ENCODE peak calls at places on chromosomes 3 and 15, in six cellular contexts. R is uterus, H is gastrocnemius medialis, L is tibial nerve, Q is A549, A is heart left ventricle. O is an unnamed sample.

GRCh38 chr3:178353292-178353814 is 182.9 kb upstream of the KCNMB2 start:
- DNase-seq in R (no peak), Q (no peak), A (no peak), H (no peak), L (no peak), O (no peak)

GRCh38 chr3:73175698-73176097 is 114.2 kb downstream of the EBLN2 start:
- DNase-seq in A (no peak), L (no peak), R (no peak), H (no peak), Q (no peak), O (no peak)

GRCh38 chr3:61466357-61466756 is 95.0 kb upstream of the PTPRG start:
- DNase-seq in A (no peak), R (no peak), L (no peak), Q (no peak), H (no peak), O (no peak)

GRCh38 chr3:127255516-127255915 is 32.3 kb downstream of the PRR20G start:
- DNase-seq in Q (no peak), H (no peak), A (no peak), R (no peak), L (no peak), O (no peak)

GRCh38 chr3:13231781-13232515 is 158.7 kb upstream of the IQSEC1 start:
- DNase-seq in Q (no peak), A (no peak), R (no peak), H (no peak), L (no peak), O (no peak)

GRCh38 chr15:59185725-59186124 is 20.9 kb upstream of the LDHAL6B start:
- DNase-seq in R (no peak), H (no peak), Q (no peak), A (no peak), L (no peak), O (no peak)

GRCh38 chr3:149657796-149658443 is at the start of gene WWTR1:
- DNase-seq in R (peak), L (peak), H (peak), Q (peak), A (peak), O (peak)

GRCh38 chr3:168071535-168071934 is 24.2 kb downstream of the GOLIM4 start:
- DNase-seq in Q (peak), H (no peak), A (no peak), L (no peak), R (no peak), O (no peak)

GRCh38 chr15:60326824-60327654 is 70.7 kb downstream of the ANXA2 start:
- DNase-seq in L (no peak), H (no peak), Q (no peak), R (no peak), A (no peak), O (no peak)

GRCh38 chr3:21979706-21980105 is 228.7 kb upstream of the ZNF385D start:
- DNase-seq in Q (no peak), L (no peak), H (no peak), R (no peak), A (no peak), O (no peak)

GRCh38 chr3:9147215-9147895 is 102.1 kb downstream of the SRGAP3 start:
- DNase-seq in L (no peak), H (no peak), Q (no peak), R (peak), A (no peak), O (no peak)

GRCh38 chr3:56784452-56785001 is 17.2 kb downstream of the ARHGEF3 start:
- DNase-seq in H (no peak), A (no peak), R (no peak), L (no peak), Q (no peak), O (no peak)

GRCh38 chr15:90165659-90166489 is 35.3 kb upstream of the SEMA4B start:
- DNase-seq in Q (peak), L (no peak), H (no peak), R (peak), A (peak), O (peak)

GRCh38 chr15:33016405-33017024 is 178.0 kb downstream of the FMN1 start:
- DNase-seq in R (no peak), L (no peak), H (no peak), Q (no peak), A (no peak), O (no peak)

GRCh38 chr15:70826634-70827033 is 27.3 kb downstream of the LARP6 start:
- DNase-seq in A (peak), H (peak), Q (peak), L (peak), R (peak), O (no peak)

GRCh38 chr15:99014803-99015676 is 7.4 kb upstream of the PGPEP1L start:
- DNase-seq in L (no peak), Q (peak), A (peak), R (peak), H (peak), O (no peak)

GRCh38 chr15:81054236-81054635 is 53.5 kb downstream of the TLNRD1 start:
- DNase-seq in Q (no peak), A (no peak), L (no peak), R (no peak), H (no peak), O (no peak)

GRCh38 chr3:126913524-126913923 is 69.4 kb upstream of the PLXNA1 start:
- DNase-seq in Q (no peak), H (no peak), A (no peak), L (no peak), R (no peak), O (no peak)

GRCh38 chr15:40307421-40308165 is at the start of gene PLCB2:
- DNase-seq in R (no peak), H (peak), A (peak), Q (peak), L (no peak), O (no peak)

GRCh38 chr15:89971592-89971997 is 29.5 kb upstream of the ZNF710 start:
- DNase-seq in L (no peak), R (peak), Q (peak), H (peak), A (peak), O (no peak)

GRCh38 chr15:81271761-81272644 is 51.9 kb downstream of the STARD5 start:
- DNase-seq in Q (no peak), A (no peak), L (no peak), R (no peak), H (no peak), O (no peak)

GRCh38 chr3:141237701-141238521 is 6.3 kb downstream of the PXYLP1 start:
- DNase-seq in R (no peak), A (peak), Q (no peak), H (peak), L (no peak), O (no peak)

GRCh38 chr3:49903451-49904424 is at the start of gene MST1R:
- DNase-seq in A (peak), Q (peak), R (peak), H (peak), L (peak), O (peak)
- TF ChIP-seq CTCF in A (no peak), Q (no peak), R (no peak), H (no peak), L (no peak), O (no peak)

GRCh38 chr15:31267161-31268107 is 59.2 kb upstream of the KLF13 start:
- DNase-seq in H (no peak), A (no peak), Q (no peak), L (no peak), R (no peak), O (no peak)

GRCh38 chr15:31269961-31270575 is 56.6 kb upstream of the KLF13 start:
- DNase-seq in L (no peak), A (no peak), R (no peak), H (peak), Q (no peak), O (no peak)

GRCh38 chr15:31268911-31269784 is 57.5 kb upstream of the KLF13 start:
- DNase-seq in Q (no peak), R (peak), A (no peak), H (peak), L (no peak), O (no peak)

GRCh38 chr15:31266712-31267111 is 59.9 kb upstream of the KLF13 start:
- DNase-seq in H (peak), R (peak), A (no peak), Q (no peak), L (no peak), O (no peak)

GRCh38 chr15:31268108-31268501 is 58.5 kb upstream of the KLF13 start:
- DNase-seq in R (no peak), Q (no peak), L (no peak), H (peak), A (no peak), O (no peak)
- H3K27ac ChIP-seq in R (no peak), Q (no peak), L (no peak), H (no peak), A (no peak), O (no peak)

GRCh38 chr3:52697622-52697946 is 8.0 kb downstream of the GLT8D1 start:
- DNase-seq in H (no peak), L (no peak), A (no peak), Q (no peak), R (no peak), O (no peak)

GRCh38 chr3:52695798-52696649 is 9.6 kb downstream of the GLT8D1 start:
- DNase-seq in A (no peak), R (no peak), H (no peak), L (no peak), Q (no peak), O (no peak)

GRCh38 chr3:52696830-52697621 is 8.6 kb downstream of the GLT8D1 start:
- DNase-seq in H (no peak), L (no peak), R (no peak), A (no peak), Q (no peak), O (no peak)

GRCh38 chr3:52693071-52693470 is 7.2 kb downstream of the GNL3 start:
- DNase-seq in L (no peak), R (no peak), Q (no peak), H (no peak), A (no peak), O (no peak)

DNA sequence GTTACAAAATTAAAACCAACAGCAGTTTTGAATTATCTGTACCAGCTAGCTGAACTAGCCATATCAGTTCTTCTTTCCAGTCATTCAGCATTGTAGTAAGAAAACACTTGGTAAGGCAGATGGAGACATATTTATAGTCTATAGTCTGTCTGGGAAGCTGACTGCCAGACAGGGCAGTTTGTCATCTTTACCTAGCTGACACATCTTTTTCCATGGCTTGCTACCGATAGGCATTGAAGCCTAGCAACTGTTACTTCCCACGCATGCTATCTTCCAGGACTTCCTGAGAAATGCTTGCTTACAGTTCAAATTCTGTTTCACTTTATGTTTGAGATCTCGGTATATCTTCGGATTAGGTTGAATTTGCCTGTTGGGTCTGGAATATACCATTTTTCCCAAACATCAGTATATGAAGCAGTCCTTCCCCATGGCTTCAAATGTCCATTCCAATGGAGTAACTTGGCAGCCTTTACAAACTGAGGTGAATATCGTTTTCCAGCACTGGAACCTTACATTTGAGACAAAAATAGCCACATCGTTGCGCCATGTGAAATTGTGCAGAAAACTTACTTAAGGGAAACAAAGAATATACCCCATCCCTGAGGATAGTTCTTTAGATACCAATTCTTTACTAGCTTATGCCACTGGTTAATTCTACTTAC is 8.8 kb downstream of the GNL3 start:
- DNase-seq in Q (no peak), H (no peak), A (no peak), L (no peak), R (no peak), O (no peak)
- TF ChIP-seq POLR2A in Q (no peak), H (no peak), A (no peak), L (no peak), R (no peak), O (no peak)

DNA sequence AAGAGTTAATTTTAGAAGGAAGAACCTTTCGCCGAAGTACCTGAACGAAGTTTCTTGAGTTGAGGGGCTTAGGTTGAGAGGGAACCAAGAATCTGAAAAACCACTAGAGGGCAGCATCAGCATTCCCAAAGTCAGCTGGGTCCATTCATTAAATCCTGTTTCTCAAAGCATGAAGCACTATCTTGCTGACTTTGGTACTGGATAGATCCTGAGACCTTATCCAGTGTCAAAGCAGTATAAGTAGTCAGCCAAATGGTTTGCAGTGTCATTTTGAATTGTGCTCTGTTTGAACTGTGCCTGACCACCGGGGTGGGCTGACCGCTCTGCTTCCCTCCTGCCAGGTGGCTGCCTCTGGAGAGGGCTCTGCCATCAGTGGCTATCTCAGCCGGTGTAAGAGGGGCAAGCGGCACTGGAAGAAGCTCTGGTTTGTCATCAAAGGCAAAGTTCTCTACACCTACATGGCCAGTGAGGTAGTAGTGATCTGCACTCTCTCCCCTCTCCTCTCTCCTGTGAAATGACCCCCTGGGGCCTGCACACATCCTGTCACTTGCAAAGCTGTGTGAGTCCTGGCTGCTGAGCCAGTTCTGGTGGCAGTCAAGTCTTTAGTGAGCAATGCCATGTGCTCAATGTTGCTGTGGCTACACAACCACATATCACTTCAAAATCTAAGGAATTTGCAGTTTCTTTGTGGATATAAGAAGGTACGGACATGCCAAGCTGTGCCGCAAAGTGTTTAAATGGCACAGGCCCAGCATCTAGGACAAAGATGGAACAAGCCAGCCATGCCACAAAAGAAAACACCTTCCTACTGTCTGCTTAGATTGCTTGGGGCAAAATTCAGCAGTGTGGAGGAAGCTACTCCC is 21.4 kb upstream of the NR2C2 start:
- DNase-seq in H (peak), A (no peak), Q (peak), R (no peak), L (no peak), O (no peak)
- TF ChIP-seq CTCF in H (peak), A (peak), Q (peak), R (peak), L (peak), O (peak)

DNA sequence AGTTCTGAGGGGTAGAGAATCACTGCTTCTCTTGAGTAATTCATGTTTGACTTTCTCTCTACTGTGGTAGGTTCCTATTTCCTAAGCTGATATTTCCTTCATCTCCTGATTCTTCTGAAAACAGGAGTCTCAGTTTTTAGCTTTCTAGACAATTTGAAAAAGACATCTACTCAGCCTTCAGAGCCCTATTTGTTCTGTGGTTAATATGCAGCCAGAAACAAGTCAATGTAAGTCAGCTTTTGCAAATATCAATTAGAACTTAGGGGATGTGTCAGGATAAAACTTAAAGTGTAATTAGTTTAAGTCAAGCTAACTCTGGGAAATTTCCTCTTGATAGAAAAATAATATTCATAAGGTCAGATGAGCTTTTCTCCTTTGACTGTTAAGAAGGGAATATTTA is 21.7 kb upstream of the HACD2 start:
- DNase-seq in H (no peak), R (no peak), A (no peak), Q (no peak), L (no peak), O (no peak)
- H3K27ac ChIP-seq in H (no peak), R (no peak), A (no peak), Q (peak), L (no peak), O (no peak)

GRCh38 chr3:195442573-195443390 is at the start of gene ACAP2:
- DNase-seq in L (peak), Q (peak), R (peak), H (peak), A (peak), O (peak)
- TF ChIP-seq POLR2A in L (peak), Q (peak), R (peak), H (peak), A (peak), O (peak)

DNA sequence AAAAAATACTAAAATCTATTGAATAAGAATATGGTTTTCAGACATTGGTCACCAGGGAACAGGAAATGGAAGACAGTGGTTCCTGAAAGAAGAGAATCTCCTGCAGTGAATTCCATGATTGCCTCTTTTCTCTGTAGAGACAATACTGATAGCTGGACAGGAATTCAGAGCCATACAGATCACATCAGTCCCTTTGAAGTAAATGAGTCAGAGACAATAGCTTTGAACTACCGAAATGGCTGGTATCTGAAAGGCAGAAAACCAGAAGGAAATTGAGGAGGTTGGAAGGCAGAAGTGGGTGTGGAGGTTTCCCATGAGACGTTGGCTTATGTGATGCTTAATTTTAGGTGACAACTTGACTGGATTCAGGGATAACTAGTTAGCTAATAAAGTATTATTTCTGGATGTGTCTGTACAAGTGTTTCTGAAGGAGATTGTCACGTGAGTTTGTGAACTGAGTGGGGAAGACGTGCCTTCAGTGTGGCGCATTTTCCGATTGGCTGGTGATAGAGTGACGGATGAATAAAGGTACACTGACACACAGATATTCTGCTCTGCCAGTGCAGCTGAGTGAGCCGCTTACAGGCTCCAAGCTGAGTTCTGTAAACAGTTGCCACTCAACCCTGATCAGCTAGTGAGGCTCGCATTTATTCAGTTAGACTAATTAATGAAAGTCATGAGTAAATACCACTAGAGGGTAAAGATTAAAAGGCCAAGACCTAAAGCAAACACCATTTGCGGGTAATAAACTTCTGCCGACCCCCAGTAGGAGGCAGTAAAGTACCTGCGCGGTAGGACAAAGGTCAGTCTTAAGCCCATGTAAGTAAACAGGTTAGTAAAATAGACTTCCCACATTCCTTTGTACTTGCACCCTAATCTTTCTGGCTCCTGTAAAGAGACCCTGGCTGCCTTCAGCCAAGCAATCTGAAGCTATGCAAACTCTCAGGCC is 1298.6 kb downstream of the SI start:
- DNase-seq in L (no peak), Q (no peak), A (no peak), R (no peak), H (no peak), O (no peak)
- TF ChIP-seq CTCF in L (no peak), Q (no peak), A (no peak), R (no peak), H (no peak), O (no peak)

GRCh38 chr15:101120961-101121360 is 130.9 kb downstream of the CHSY1 start:
- DNase-seq in H (no peak), L (no peak), Q (no peak), A (no peak), R (no peak), O (no peak)
- H3K27ac ChIP-seq in H (peak), L (peak), Q (no peak), A (peak), R (peak), O (peak)

DNA sequence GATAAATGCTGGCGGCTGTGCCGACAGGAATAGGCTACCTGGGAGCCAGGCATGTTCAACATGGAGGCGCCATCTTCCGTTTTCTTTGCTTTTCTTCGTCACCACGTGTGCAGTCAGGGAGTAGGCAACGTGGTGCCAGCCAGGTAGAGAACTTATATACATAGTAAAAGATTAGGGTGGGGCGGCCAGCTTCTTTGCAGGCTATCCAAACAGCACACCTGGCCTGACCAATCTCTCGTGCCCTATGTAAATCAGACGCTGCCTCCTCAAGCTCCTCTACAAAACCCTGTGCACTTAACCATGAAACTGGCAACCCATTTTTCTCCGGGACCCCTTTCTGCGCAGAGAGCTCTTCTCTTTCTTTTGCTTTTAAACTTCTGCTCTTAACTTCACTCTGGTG is 28.6 kb upstream of the OR5K4 start:
- DNase-seq in L (no peak), A (no peak), Q (no peak), R (no peak), H (no peak), O (no peak)
- TF ChIP-seq POLR2A in L (no peak), A (no peak), Q (no peak), R (no peak), H (no peak), O (no peak)

GRCh38 chr3:71584216-71585061 is 911 bp upstream of the FOXP1 start:
- DNase-seq in Q (no peak), H (peak), R (peak), A (peak), L (peak), O (no peak)

GRCh38 chr3:71586810-71587242 is 3.3 kb upstream of the FOXP1 start:
- DNase-seq in L (no peak), A (no peak), Q (no peak), H (no peak), R (no peak), O (no peak)

GRCh38 chr3:71585891-71586809 is 2.6 kb upstream of the FOXP1 start:
- DNase-seq in Q (no peak), A (no peak), R (peak), L (no peak), H (no peak), O (no peak)

GRCh38 chr3:71583569-71584215 is at the start of gene FOXP1:
- DNase-seq in A (peak), Q (no peak), H (peak), L (peak), R (peak), O (peak)

GRCh38 chr3:71585126-71585525 is 1.6 kb upstream of the FOXP1 start:
- DNase-seq in R (no peak), A (no peak), L (no peak), Q (no peak), H (no peak), O (no peak)
- TF ChIP-seq CTCF in R (no peak), A (no peak), L (no peak), Q (no peak), H (no peak), O (no peak)

O was measured in esophagus squamous epithelium.